ENCODE peak calls at places on chromosomes 5 and 9, in nine cellular contexts. Z, H, O, U, P, T, C, Q and V are unnamed samples.

GRCh38 chr5:92518318-92518913 is 1062.6 kb downstream of the NR2F1-AS1 start:
- DNase-seq in T (no peak), O (peak), Z (no peak), U (no peak), Q (no peak), C (peak), P (no peak), H (peak), V (no peak)

GRCh38 chr5:69502375-69503143 is 10.0 kb downstream of the OCLN start:
- DNase-seq in P (no peak), T (no peak), Q (no peak), U (no peak), H (peak), C (peak), Z (no peak), O (peak), V (no peak)

GRCh38 chr5:179796877-179797608 is 3.3 kb downstream of the LTC4S start:
- DNase-seq in Q (peak), P (no peak), U (no peak), Z (no peak), H (no peak), C (no peak), T (no peak), O (no peak), V (no peak)

GRCh38 chr5:116084231-116084630 is 594 bp upstream of the COMMD10 start:
- DNase-seq in H (no peak), T (no peak), C (peak), U (no peak), O (peak), Q (no peak), Z (no peak), P (peak), V (peak)

GRCh38 chr9:119968837-119969707 is 599.8 kb upstream of the BRINP1 start:
- DNase-seq in T (peak), Q (peak), P (no peak), O (peak), C (peak), H (peak), U (peak), Z (no peak), V (peak)

GRCh38 chr5:179777909-179778308 is 15.9 kb upstream of the LTC4S start:
- DNase-seq in P (no peak), H (no peak), U (peak), T (no peak), Q (no peak), Z (no peak), O (no peak), C (no peak), V (no peak)

GRCh38 chr9:134381671-134382505 is 55.6 kb downstream of the RXRA start:
- DNase-seq in Z (no peak), P (no peak), U (peak), Q (no peak), C (peak), T (no peak), O (no peak), H (no peak), V (no peak)

GRCh38 chr9:34592895-34593601 is 3.5 kb upstream of the CNTFR start:
- DNase-seq in U (peak), H (no peak), Q (peak), P (no peak), C (no peak), T (no peak), O (peak), Z (no peak), V (no peak)

GRCh38 chr5:53262348-53262970 is 152.9 kb upstream of the MOCS2 start:
- DNase-seq in P (no peak), U (no peak), Q (no peak), H (peak), O (peak), Z (no peak), C (peak), T (no peak), V (no peak)

GRCh38 chr5:58406394-58406793 is 53.5 kb downstream of the PLK2 start:
- DNase-seq in P (no peak), C (no peak), H (no peak), O (no peak), U (no peak), Z (no peak), Q (no peak), T (no peak), V (no peak)

GRCh38 chr5:90606539-90606938 is 47.9 kb downstream of the ADGRV1 start:
- DNase-seq in T (no peak), P (no peak), Z (no peak), C (no peak), H (no peak), O (no peak), U (no peak), Q (no peak), V (no peak)

GRCh38 chr5:64977779-64978178 is 209.0 kb downstream of the CWC27 start:
- DNase-seq in O (peak), Q (no peak), H (no peak), T (no peak), U (no peak), Z (no peak), C (no peak), P (no peak), V (peak)

GRCh38 chr9:113012492-113012891 is 500 bp upstream of the ZNF883 start:
- DNase-seq in U (no peak), O (peak), Q (no peak), Z (no peak), H (no peak), C (no peak), P (no peak), T (no peak), V (no peak)

GRCh38 chr9:89527084-89527483 is 29.2 kb upstream of the SEMA4D start:
- DNase-seq in T (no peak), P (no peak), U (no peak), H (no peak), Q (peak), O (no peak), Z (no peak), C (no peak), V (peak)

GRCh38 chr9:133031496-133031911 is 707 bp downstream of the GTF3C5 start:
- DNase-seq in C (no peak), H (no peak), Z (no peak), O (peak), Q (peak), P (no peak), U (no peak), T (no peak), V (no peak)

GRCh38 chr9:588952-589351 is 252.5 kb upstream of the DMRT1 start:
- DNase-seq in U (no peak), O (no peak), C (no peak), Q (no peak), T (no peak), P (no peak), Z (no peak), H (no peak), V (no peak)

GRCh38 chr9:132837501-132838268 is 40.4 kb downstream of the AK8 start:
- DNase-seq in U (no peak), C (no peak), O (no peak), P (no peak), Z (no peak), T (no peak), Q (peak), H (no peak), V (no peak)

GRCh38 chr9:78893758-78894157 is 596.8 kb downstream of the PSAT1 start:
- DNase-seq in P (no peak), U (no peak), C (no peak), O (peak), Z (no peak), T (no peak), Q (no peak), H (no peak), V (no peak)

GRCh38 chr5:54742417-54742889 is 224.9 kb downstream of the SNX18 start:
- DNase-seq in U (no peak), H (no peak), P (no peak), Z (no peak), Q (no peak), O (peak), T (peak), C (no peak), V (no peak)

GRCh38 chr9:31140316-31140715 is 1244.1 kb upstream of the ACO1 start:
- DNase-seq in O (peak), U (no peak), T (no peak), C (peak), Z (no peak), P (no peak), H (no peak), Q (no peak), V (no peak)

GRCh38 chr5:140468188-140468587 is 66.6 kb downstream of the ANKHD1 start:
- DNase-seq in U (no peak), Z (no peak), H (no peak), P (no peak), C (no peak), T (no peak), O (peak), Q (no peak), V (no peak)

GRCh38 chr5:98638701-98639100 is 134.8 kb upstream of the RGMB start:
- DNase-seq in T (no peak), C (no peak), Q (no peak), U (no peak), H (peak), P (no peak), O (peak), Z (no peak), V (no peak)

GRCh38 chr5:172665049-172665541 is 24.0 kb downstream of the NEURL1B start:
- DNase-seq in C (no peak), P (no peak), U (no peak), Q (peak), O (no peak), T (no peak), H (no peak), Z (no peak), V (no peak)

GRCh38 chr5:37876926-37877325 is 37.1 kb upstream of the GDNF start:
- DNase-seq in H (no peak), C (no peak), U (no peak), O (no peak), P (no peak), Z (no peak), T (no peak), Q (no peak), V (no peak)

GRCh38 chr5:151095341-151096000 is 14.6 kb upstream of the TNIP1 start:
- DNase-seq in T (no peak), P (no peak), Q (no peak), O (peak), H (no peak), Z (no peak), C (no peak), U (no peak), V (no peak)

GRCh38 chr5:151097081-151097480 is 16.2 kb upstream of the TNIP1 start:
- DNase-seq in T (no peak), C (no peak), P (no peak), Q (no peak), O (no peak), Z (no peak), H (no peak), U (no peak), V (no peak)

GRCh38 chr5:151100690-151101089 is 19.9 kb upstream of the TNIP1 start:
- DNase-seq in U (no peak), P (no peak), T (no peak), Q (no peak), O (no peak), H (no peak), Z (no peak), C (no peak), V (no peak)

GRCh38 chr5:151096001-151096373 is 15.2 kb upstream of the TNIP1 start:
- DNase-seq in C (no peak), U (no peak), T (no peak), Z (no peak), Q (no peak), P (no peak), O (no peak), H (no peak), V (no peak)

DNA sequence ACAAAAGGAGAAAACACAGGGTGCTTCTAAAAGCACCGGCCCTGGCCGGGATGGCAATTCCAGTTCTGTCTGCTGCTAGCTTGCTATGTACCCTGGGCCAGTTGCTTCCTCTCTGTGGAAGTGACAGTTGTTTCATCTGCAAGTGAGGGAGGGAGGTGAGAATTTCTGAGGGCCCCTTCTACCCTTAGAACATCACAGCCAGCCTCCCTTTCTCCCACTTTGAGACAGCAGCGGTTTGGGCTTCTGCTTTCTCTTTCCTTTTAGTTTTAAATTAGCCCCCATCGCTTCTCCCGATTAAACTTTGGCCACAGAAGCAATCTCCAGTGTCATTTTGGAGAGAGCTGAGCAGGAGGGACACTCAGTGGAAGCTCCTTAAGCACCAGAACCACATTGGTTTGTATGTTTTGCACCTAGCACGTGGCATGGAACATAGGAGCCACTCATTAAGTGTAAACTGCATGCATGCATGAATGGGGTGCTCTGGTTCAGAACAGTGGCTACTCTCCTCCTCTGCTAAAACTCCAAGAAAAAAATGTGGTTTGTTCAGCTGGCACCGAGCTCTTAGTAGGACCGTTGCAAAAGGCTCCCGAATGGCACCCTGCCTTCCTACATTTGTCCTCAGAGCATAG is 17.5 kb upstream of the TNIP1 start:
- DNase-seq in T (no peak), Q (no peak), U (no peak), H (no peak), Z (no peak), P (no peak), C (no peak), O (no peak), V (no peak)
- H3K4me3 ChIP-seq in T (no peak), Q (no peak), U (no peak), H (no peak), Z (no peak), P (no peak), C (no peak), O (no peak), V (no peak)

DNA sequence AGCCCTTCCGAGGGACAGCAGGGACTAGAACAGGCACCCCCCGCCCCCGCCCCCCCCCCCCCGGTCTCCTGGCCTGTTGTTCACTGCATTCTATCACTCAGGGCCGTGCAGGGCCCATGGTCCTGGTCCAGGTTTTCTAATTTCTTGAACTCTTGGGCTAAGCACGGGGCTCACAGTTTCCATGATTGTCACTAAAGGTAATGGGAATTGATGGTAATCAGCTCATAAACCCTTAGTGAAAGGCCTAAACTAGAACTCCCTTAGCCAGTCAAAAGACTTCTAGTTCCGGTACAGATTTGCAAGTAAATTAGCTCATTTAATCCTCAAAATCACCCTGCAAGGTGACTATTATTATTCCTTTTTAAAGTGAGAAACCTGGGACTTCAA is 14.7 kb upstream of the PWWP2A start:
- DNase-seq in C (no peak), Z (no peak), T (no peak), U (no peak), P (no peak), O (no peak), Q (no peak), H (no peak), V (no peak)
- H3K27ac ChIP-seq in C (no peak), Z (no peak), T (no peak), U (no peak), P (no peak), O (peak), Q (no peak), H (no peak), V (no peak)

GRCh38 chr9:107373809-107374208 is 90.7 kb downstream of the RAD23B start:
- DNase-seq in Z (no peak), O (no peak), T (no peak), P (no peak), C (no peak), Q (no peak), U (no peak), H (no peak), V (no peak)
- H3K4me3 ChIP-seq in Z (no peak), O (no peak), T (no peak), P (no peak), C (no peak), Q (no peak), U (no peak), H (no peak), V (no peak)

GRCh38 chr5:30600892-30601291 is 592.6 kb upstream of the CDH6 start:
- DNase-seq in C (no peak), U (no peak), H (no peak), Q (no peak), P (no peak), O (no peak), Z (no peak), T (no peak), V (no peak)

GRCh38 chr5:30605693-30606268 is 587.7 kb upstream of the CDH6 start:
- DNase-seq in Q (no peak), U (no peak), T (no peak), P (no peak), O (no peak), C (no peak), Z (no peak), H (no peak), V (no peak)

GRCh38 chr5:30607301-30607700 is 586.2 kb upstream of the CDH6 start:
- DNase-seq in C (no peak), T (no peak), Z (no peak), H (peak), U (no peak), O (no peak), P (no peak), Q (no peak), V (no peak)

GRCh38 chr5:30604648-30605262 is 588.7 kb upstream of the CDH6 start:
- DNase-seq in T (no peak), C (no peak), H (no peak), Z (no peak), U (no peak), O (no peak), P (no peak), Q (no peak), V (no peak)
- H3K27ac ChIP-seq in T (no peak), C (no peak), H (no peak), Z (no peak), U (no peak), O (no peak), P (no peak), Q (no peak), V (no peak)

DNA sequence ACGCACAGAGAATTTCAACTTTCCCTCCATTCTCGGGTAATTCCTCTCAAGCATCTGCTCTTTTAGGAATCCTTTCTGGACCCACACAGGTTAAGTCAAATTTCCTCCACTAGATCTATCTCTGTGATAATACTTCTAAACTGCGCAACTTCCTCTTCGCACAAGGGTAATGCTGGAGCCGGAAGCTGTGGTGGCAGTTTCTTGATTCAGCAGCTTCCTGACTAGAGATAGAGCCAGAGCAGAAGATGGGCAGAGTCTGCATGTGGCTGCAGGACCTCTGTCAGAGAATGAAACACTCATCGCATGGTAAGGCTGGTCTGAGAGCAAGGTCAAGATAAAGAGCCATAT is 11.1 kb upstream of the CDC42SE2 start:
- DNase-seq in C (peak), U (peak), Z (no peak), P (peak), O (no peak), H (no peak), T (no peak), Q (peak), V (peak)
- H3K4me3 ChIP-seq in C (peak), U (no peak), Z (no peak), P (peak), O (no peak), H (no peak), T (no peak), Q (no peak), V (peak)

GRCh38 chr9:131233989-131234388 is 42.3 kb downstream of the FAM78A start:
- DNase-seq in H (no peak), Q (no peak), U (no peak), T (no peak), O (no peak), C (no peak), Z (no peak), P (no peak), V (no peak)

GRCh38 chr9:131236161-131236560 is 40.1 kb downstream of the FAM78A start:
- DNase-seq in Q (peak), O (no peak), T (no peak), U (no peak), H (no peak), Z (no peak), C (no peak), P (no peak), V (no peak)

GRCh38 chr9:131234799-131235479 is 41.4 kb downstream of the FAM78A start:
- DNase-seq in Q (peak), Z (no peak), U (no peak), T (no peak), O (no peak), C (no peak), H (no peak), P (no peak), V (no peak)

GRCh38 chr9:131236761-131237160 is 39.5 kb downstream of the FAM78A start:
- DNase-seq in P (no peak), C (no peak), H (no peak), O (no peak), U (no peak), T (no peak), Q (peak), Z (no peak), V (no peak)

DNA sequence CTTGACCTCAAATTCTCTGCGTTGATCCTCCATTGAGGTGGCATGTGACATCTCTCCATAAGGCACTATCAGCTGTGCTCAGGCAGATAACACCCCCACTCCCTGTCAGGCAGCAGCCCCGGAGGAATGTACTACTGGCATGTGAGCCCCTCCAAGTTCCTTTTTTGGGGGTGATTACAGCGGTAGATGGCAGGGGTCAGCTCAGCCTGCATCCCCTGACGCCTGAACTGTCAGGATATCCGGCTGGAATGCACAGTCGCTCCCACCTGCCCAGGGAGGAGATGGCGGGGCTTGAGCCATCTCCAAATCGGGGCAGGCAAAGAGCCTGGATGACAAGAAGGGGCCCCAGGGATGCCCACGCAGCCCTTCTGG is 40.8 kb downstream of the FAM78A start:
- DNase-seq in O (no peak), C (no peak), T (no peak), P (no peak), H (no peak), Q (peak), U (no peak), Z (no peak), V (no peak)
- H3K27ac ChIP-seq in O (no peak), C (no peak), T (no peak), P (no peak), H (no peak), Q (no peak), U (no peak), Z (no peak), V (no peak)